ENCODE peak calls at places on chromosomes 1 and 21, in nine cellular contexts. F, K, T, H, C, I, J, A and X are unnamed samples.

GRCh38 chr21:38269567-38269917 is 12.8 kb downstream of the KCNJ15 start:
- DNase-seq in I (no peak), A (no peak), H (no peak), K (no peak), F (no peak), T (no peak), C (no peak), J (no peak), X (no peak)

GRCh38 chr1:201216395-201217085 is 25.9 kb downstream of the IGFN1 start:
- DNase-seq in T (no peak), C (peak), I (no peak), J (no peak), K (no peak), F (no peak), H (no peak), A (no peak), X (no peak)

GRCh38 chr1:235908742-235909520 is 42.2 kb upstream of the LYST start:
- DNase-seq in K (no peak), C (no peak), I (peak), H (no peak), A (peak), T (peak), F (no peak), J (peak), X (peak)

GRCh38 chr1:2136836-2137235 is 57.7 kb downstream of the FAAP20 start:
- DNase-seq in H (no peak), T (no peak), K (no peak), J (no peak), A (no peak), I (no peak), F (no peak), C (no peak), X (no peak)

GRCh38 chr1:10033359-10033845 is 644 bp downstream of the UBE4B start:
- DNase-seq in A (peak), K (no peak), J (peak), F (peak), C (no peak), H (no peak), I (peak), T (peak), X (peak)

GRCh38 chr21:34536311-34536710 is 24.3 kb upstream of the KCNE1 start:
- DNase-seq in I (no peak), A (no peak), K (no peak), H (no peak), T (no peak), J (no peak), C (no peak), F (no peak), X (no peak)

GRCh38 chr1:89616844-89617627 is 15.9 kb upstream of the LRRC8C start:
- DNase-seq in K (no peak), I (no peak), A (no peak), F (no peak), T (no peak), H (no peak), J (no peak), C (no peak), X (peak)

GRCh38 chr1:77031101-77031662 is 163.9 kb downstream of the ST6GALNAC5 start:
- DNase-seq in H (no peak), I (no peak), A (peak), J (peak), F (no peak), C (no peak), K (no peak), T (peak), X (peak)

GRCh38 chr1:117271959-117272358 is 61.2 kb upstream of the VTCN1 start:
- DNase-seq in J (no peak), T (peak), H (no peak), I (no peak), A (no peak), C (no peak), K (no peak), F (no peak), X (peak)

GRCh38 chr1:48761411-48761810 is 15.3 kb downstream of the BEND5 start:
- DNase-seq in H (no peak), J (peak), C (no peak), T (no peak), A (no peak), I (no peak), F (no peak), K (no peak), X (no peak)

GRCh38 chr1:174872615-174873058 is 127.1 kb upstream of the CACYBP start:
- DNase-seq in F (no peak), J (peak), H (no peak), C (no peak), A (peak), T (peak), K (no peak), I (no peak), X (peak)

GRCh38 chr1:234907585-234908457 is 220.8 kb downstream of the TOMM20 start:
- DNase-seq in C (no peak), A (peak), K (no peak), F (no peak), J (peak), H (no peak), T (peak), I (no peak), X (no peak)

GRCh38 chr1:223708001-223708359 is 4.4 kb upstream of the CAPN2 start:
- DNase-seq in A (no peak), H (peak), I (peak), K (no peak), T (no peak), J (no peak), C (no peak), F (no peak), X (peak)

GRCh38 chr1:217036757-217037156 is 313.5 kb upstream of the ESRRG start:
- DNase-seq in K (no peak), H (no peak), A (no peak), I (no peak), C (no peak), T (no peak), F (no peak), J (no peak), X (no peak)

GRCh38 chr21:46116846-46117585 is 19.1 kb downstream of the COL6A2 start:
- DNase-seq in H (no peak), K (no peak), I (no peak), A (peak), T (no peak), J (no peak), C (peak), F (no peak), X (no peak)

GRCh38 chr1:16145030-16145987 is 10.6 kb downstream of the EPHA2 start:
- DNase-seq in I (peak), C (peak), J (peak), A (peak), F (peak), H (peak), T (peak), K (no peak), X (peak)

GRCh38 chr1:7755448-7755847 is 15.6 kb upstream of the VAMP3 start:
- DNase-seq in H (no peak), T (peak), A (peak), I (no peak), K (no peak), J (no peak), C (no peak), F (no peak), X (no peak)

GRCh38 chr1:89286549-89287181 is 14.0 kb upstream of the GBP5 start:
- DNase-seq in T (no peak), C (no peak), F (no peak), I (no peak), A (no peak), K (no peak), J (no peak), H (no peak), X (no peak)

GRCh38 chr21:14900058-14900457 is 164.7 kb downstream of the NRIP1 start:
- DNase-seq in C (no peak), I (no peak), H (no peak), T (no peak), J (peak), F (no peak), A (peak), K (no peak), X (peak)

GRCh38 chr1:91502882-91503184 is 2.2 kb downstream of the CDC7 start:
- DNase-seq in T (peak), K (no peak), F (no peak), J (peak), H (no peak), A (no peak), C (no peak), I (no peak), X (no peak)

GRCh38 chr1:89588480-89588879 is 44.4 kb upstream of the LRRC8C start:
- DNase-seq in J (no peak), K (no peak), A (no peak), C (no peak), T (no peak), H (no peak), I (no peak), F (no peak), X (no peak)

GRCh38 chr1:226569879-226570547 is 21.4 kb downstream of the STUM start:
- DNase-seq in H (no peak), K (no peak), F (no peak), I (peak), J (no peak), A (peak), C (peak), T (no peak), X (no peak)

GRCh38 chr1:87463917-87464565 is 135.4 kb downstream of the LMO4 start:
- DNase-seq in H (no peak), T (peak), J (no peak), A (no peak), I (no peak), K (no peak), F (no peak), C (no peak), X (no peak)

GRCh38 chr1:84345220-84345619 is 43.7 kb downstream of the SAMD13 start:
- DNase-seq in F (no peak), T (peak), J (no peak), I (no peak), A (no peak), K (no peak), C (no peak), H (no peak), X (no peak)

GRCh38 chr1:12438349-12438924 is 179.6 kb downstream of the DHRS3 start:
- DNase-seq in A (no peak), F (no peak), J (no peak), K (no peak), H (no peak), I (no peak), C (no peak), T (peak), X (peak)

GRCh38 chr1:107250169-107250568 is 109.3 kb downstream of the NTNG1 start:
- DNase-seq in T (no peak), F (no peak), K (no peak), A (no peak), H (no peak), C (no peak), I (no peak), J (no peak), X (peak)

GRCh38 chr21:26028183-26028582 is 142.4 kb downstream of the APP start:
- DNase-seq in C (no peak), A (no peak), H (no peak), T (no peak), I (no peak), J (no peak), F (no peak), K (no peak), X (no peak)

GRCh38 chr1:192263436-192263835 is 53.4 kb upstream of the RGS21 start:
- DNase-seq in C (no peak), I (no peak), K (no peak), H (no peak), T (peak), J (peak), A (peak), F (no peak), X (peak)

GRCh38 chr1:83701396-83701795 is 297.5 kb downstream of the TTLL7 start:
- DNase-seq in C (no peak), T (no peak), J (no peak), K (peak), A (no peak), I (no peak), F (no peak), H (no peak), X (no peak)

GRCh38 chr1:10835423-10836421 is 39.3 kb upstream of the CASZ1 start:
- DNase-seq in J (peak), F (peak), I (peak), A (no peak), C (peak), K (no peak), T (peak), H (peak), X (peak)

GRCh38 chr1:2270260-2271100 is 42.4 kb downstream of the SKI start:
- DNase-seq in A (no peak), F (no peak), H (no peak), T (no peak), K (no peak), I (no peak), J (no peak), C (no peak), X (no peak)

GRCh38 chr1:24322636-24323177 is 3.5 kb downstream of the GRHL3 start:
- DNase-seq in A (no peak), C (no peak), J (no peak), F (no peak), T (peak), I (no peak), K (no peak), H (peak), X (no peak)

GRCh38 chr1:10054465-10054864 is 21.7 kb downstream of the UBE4B start:
- DNase-seq in K (no peak), C (no peak), A (no peak), J (no peak), H (no peak), T (no peak), I (no peak), F (no peak), X (no peak)

GRCh38 chr1:31755197-31755611 is 8.9 kb downstream of the ADGRB2 start:
- DNase-seq in H (no peak), T (no peak), C (no peak), J (no peak), F (peak), I (no peak), A (peak), K (no peak), X (no peak)

GRCh38 chr1:153490272-153491051 is 30.0 kb upstream of the S100A7 start:
- DNase-seq in C (no peak), I (peak), A (peak), K (no peak), T (peak), F (peak), H (peak), J (peak), X (peak)

GRCh38 chr1:201116091-201116490 is 3.9 kb upstream of the CACNA1S start:
- DNase-seq in H (no peak), F (no peak), J (no peak), I (no peak), A (no peak), C (no peak), K (no peak), T (no peak), X (no peak)

DNA sequence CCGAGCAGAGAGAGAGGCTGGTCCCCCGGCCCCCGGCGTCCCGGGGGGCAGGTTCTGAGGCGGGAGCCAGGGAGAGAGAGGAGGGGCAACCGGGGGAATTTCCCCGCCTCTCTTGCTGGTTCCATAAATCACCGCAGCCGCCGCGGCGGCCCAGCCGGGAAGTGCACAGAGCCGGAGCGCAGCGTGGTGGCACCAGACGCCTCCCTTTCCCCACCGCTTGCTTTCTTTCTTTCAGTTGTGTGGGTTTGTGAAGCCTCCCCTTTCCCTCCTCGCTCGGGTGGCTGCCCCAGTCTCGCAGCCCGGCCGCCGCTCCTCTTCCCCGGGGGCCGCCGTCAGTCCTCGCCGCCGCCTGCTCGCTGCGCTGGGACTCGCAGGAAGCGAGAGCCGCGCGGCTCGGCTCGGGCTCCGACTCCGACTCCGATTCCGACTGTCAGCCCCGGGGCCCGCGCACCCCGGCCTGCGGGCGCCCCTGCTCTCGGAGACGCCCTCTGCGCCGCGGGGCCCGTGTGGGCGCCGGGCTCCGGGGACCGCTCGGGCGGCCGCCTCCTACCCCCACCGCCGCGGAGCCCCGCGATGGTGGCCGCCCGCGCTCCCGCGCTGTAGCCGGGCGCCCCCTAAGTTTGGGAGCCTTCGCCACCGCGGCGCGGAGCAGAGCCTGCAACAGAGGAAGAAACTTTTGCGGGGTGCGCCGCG is at the start of gene CACHD1:
- DNase-seq in C (peak), I (peak), J (peak), T (peak), F (peak), H (peak), A (peak), K (peak), X (peak)
- TF ChIP-seq CTCF in C (peak), I (no peak), J (peak), T (peak), F (no peak), H (no peak), A (peak), K (no peak), X (peak)

GRCh38 chr1:56967900-56968832 is 2.4 kb upstream of the C8B start:
- DNase-seq in F (peak), J (no peak), H (peak), K (no peak), I (peak), C (peak), A (no peak), T (peak), X (peak)
- TF ChIP-seq CTCF in F (no peak), J (peak), H (no peak), K (no peak), I (peak), C (peak), A (peak), T (peak), X (no peak)

GRCh38 chr21:44444286-44444931 is 10.9 kb upstream of the LRRC3 start:
- DNase-seq in T (no peak), F (no peak), A (no peak), C (peak), I (peak), J (no peak), H (no peak), K (no peak), X (no peak)
- TF ChIP-seq CTCF in T (peak), F (no peak), A (peak), C (peak), I (peak), J (no peak), H (no peak), K (no peak), X (no peak)

GRCh38 chr1:154855186-154855585 is 14.9 kb downstream of the KCNN3 start:
- DNase-seq in K (no peak), J (no peak), I (no peak), C (no peak), A (no peak), T (no peak), H (no peak), F (no peak), X (peak)

GRCh38 chr1:154857441-154858215 is 12.5 kb downstream of the KCNN3 start:
- DNase-seq in J (no peak), H (no peak), T (no peak), F (no peak), A (no peak), K (no peak), C (no peak), I (no peak), X (no peak)

GRCh38 chr1:154856544-154856943 is 13.5 kb downstream of the KCNN3 start:
- DNase-seq in A (no peak), F (no peak), J (no peak), H (no peak), T (no peak), C (no peak), K (no peak), I (no peak), X (no peak)

GRCh38 chr1:154857022-154857421 is 13.1 kb downstream of the KCNN3 start:
- DNase-seq in A (no peak), I (no peak), J (no peak), C (no peak), K (no peak), F (no peak), H (no peak), T (no peak), X (no peak)

DNA sequence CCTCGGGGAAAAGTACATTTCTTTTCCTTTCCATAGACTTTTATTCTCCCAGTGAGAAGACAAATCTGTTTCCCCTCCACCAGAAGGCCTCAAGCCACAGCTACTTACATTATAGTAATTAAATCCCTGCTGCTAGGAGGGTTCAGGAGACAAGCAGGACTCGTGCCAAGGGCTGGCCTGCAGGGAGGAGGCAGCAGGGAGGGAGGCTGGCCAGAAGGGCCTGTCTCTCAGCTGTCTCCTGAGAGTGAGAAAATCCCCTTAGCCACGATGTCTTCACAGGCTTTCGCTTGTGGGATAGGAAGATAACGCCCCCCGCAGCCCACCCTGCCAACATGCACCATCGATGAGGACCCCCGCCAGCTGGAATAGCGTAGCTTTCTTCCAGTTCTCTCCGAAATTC is 14.0 kb downstream of the KCNN3 start:
- DNase-seq in T (peak), C (no peak), H (no peak), F (no peak), I (no peak), J (no peak), K (no peak), A (no peak), X (no peak)
- TF ChIP-seq CTCF in T (no peak), C (no peak), H (no peak), F (no peak), I (no peak), J (no peak), K (no peak), A (no peak), X (no peak)

GRCh38 chr1:66351913-66352312 is 182.0 kb upstream of the SGIP1 start:
- DNase-seq in C (no peak), K (no peak), J (no peak), A (no peak), H (peak), T (no peak), I (no peak), F (no peak), X (no peak)
- TF ChIP-seq CTCF in C (no peak), K (no peak), J (no peak), A (no peak), H (no peak), T (no peak), I (no peak), F (no peak), X (no peak)

DNA sequence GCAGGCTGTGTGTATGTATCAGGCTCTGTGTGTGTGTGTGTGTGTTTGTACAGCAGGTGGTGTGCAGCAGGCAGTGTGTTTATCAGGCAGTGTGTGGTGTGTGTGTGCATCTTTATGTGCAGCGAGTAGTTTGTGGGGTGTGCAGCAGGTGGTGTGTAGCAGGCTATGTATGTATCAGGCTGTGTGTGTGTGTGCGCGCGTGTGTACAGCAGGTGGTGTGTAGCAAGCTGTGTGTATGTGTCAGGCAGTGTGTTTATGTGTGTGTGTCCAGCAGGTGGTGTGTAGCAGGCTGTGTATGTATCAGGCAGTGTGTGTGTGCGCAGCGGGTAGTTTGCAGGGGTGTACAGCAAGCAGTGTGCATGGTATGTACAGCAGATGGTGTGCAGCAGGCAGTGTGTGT is 29.0 kb downstream of the PTPRF start:
- DNase-seq in J (no peak), I (no peak), K (no peak), F (no peak), T (no peak), C (no peak), H (no peak), A (no peak), X (no peak)
- TF ChIP-seq CTCF in J (no peak), I (no peak), K (no peak), F (no peak), T (no peak), C (no peak), H (no peak), A (no peak), X (no peak)